ENCODE peak calls at places on chromosomes 12 and 14, in nine cellular contexts. One of them, this sample, is unnamed.
A peak's percentile ranks its signal among the peaks of the same experiment; 100 is the strongest.

GRCh38 chr14:54529811-54530210 is 20.1 kb downstream of the CGRRF1 start:
- DNase-seq in IMR-90: peak; percentile 68
- DNase-seq in body of pancreas: no peak
- DNase-seq in endothelial cell of umbilical vein: peak; percentile 90
- DNase-seq in upper lobe of left lung: no peak
- DNase-seq in transverse colon: peak; percentile 58
- DNase-seq in esophagus squamous epithelium: no peak
- DNase-seq in HCT116: no peak
- DNase-seq in testis: peak; percentile 28
- DNase-seq in this sample: no peak

GRCh38 chr14:53620890-53621289 is 335.7 kb downstream of the BMP4 start:
- DNase-seq in IMR-90: no peak
- DNase-seq in esophagus squamous epithelium: no peak
- DNase-seq in transverse colon: no peak
- DNase-seq in testis: no peak
- DNase-seq in endothelial cell of umbilical vein: no peak
- DNase-seq in upper lobe of left lung: no peak
- DNase-seq in body of pancreas: no peak
- DNase-seq in HCT116: no peak
- DNase-seq in this sample: no peak

GRCh38 chr12:10968765-10969456 is 17.8 kb downstream of the TAS2R50 start:
- DNase-seq in body of pancreas: peak; percentile 34
- DNase-seq in esophagus squamous epithelium: no peak
- DNase-seq in endothelial cell of umbilical vein: peak; percentile 81
- DNase-seq in HCT116: no peak
- DNase-seq in upper lobe of left lung: peak; percentile 47
- DNase-seq in transverse colon: no peak
- DNase-seq in IMR-90: peak; percentile 69
- DNase-seq in testis: peak; percentile 44
- DNase-seq in this sample: peak; percentile 45

GRCh38 chr14:101628471-101628966 is 67.2 kb downstream of the DIO3 start:
- DNase-seq in transverse colon: peak; percentile 76
- DNase-seq in HCT116: peak; percentile 31
- DNase-seq in upper lobe of left lung: peak; percentile 96
- DNase-seq in endothelial cell of umbilical vein: peak; percentile 59
- DNase-seq in testis: peak; percentile 90
- DNase-seq in body of pancreas: peak; percentile 76
- DNase-seq in IMR-90: peak; percentile 36
- DNase-seq in esophagus squamous epithelium: no peak
- DNase-seq in this sample: peak; percentile 70

GRCh38 chr14:105857816-105858675 is 331.7 kb downstream of the TMEM121 start:
- DNase-seq in body of pancreas: no peak
- DNase-seq in IMR-90: no peak
- DNase-seq in esophagus squamous epithelium: no peak
- DNase-seq in HCT116: no peak
- DNase-seq in upper lobe of left lung: peak; percentile 80
- DNase-seq in testis: peak; percentile 12
- DNase-seq in transverse colon: peak; percentile 7
- DNase-seq in endothelial cell of umbilical vein: no peak
- DNase-seq in this sample: no peak

GRCh38 chr12:3130053-3130805 is 53.0 kb downstream of the TSPAN9 start:
- DNase-seq in upper lobe of left lung: no peak
- DNase-seq in IMR-90: peak; percentile 19
- DNase-seq in transverse colon: no peak
- DNase-seq in esophagus squamous epithelium: no peak
- DNase-seq in body of pancreas: no peak
- DNase-seq in HCT116: no peak
- DNase-seq in endothelial cell of umbilical vein: peak; percentile 28
- DNase-seq in testis: no peak
- DNase-seq in this sample: no peak

GRCh38 chr14:103427485-103428443 is 42.5 kb downstream of the MARK3 start:
- DNase-seq in upper lobe of left lung: no peak
- DNase-seq in body of pancreas: no peak
- DNase-seq in endothelial cell of umbilical vein: peak; percentile 14
- DNase-seq in transverse colon: no peak
- DNase-seq in IMR-90: peak; percentile 85
- DNase-seq in testis: no peak
- DNase-seq in HCT116: no peak
- DNase-seq in esophagus squamous epithelium: no peak
- DNase-seq in this sample: peak; percentile 21

GRCh38 chr14:86796221-86797074 is 1196.5 kb downstream of the GALC start:
- DNase-seq in testis: no peak
- DNase-seq in esophagus squamous epithelium: no peak
- DNase-seq in upper lobe of left lung: no peak
- DNase-seq in body of pancreas: no peak
- DNase-seq in endothelial cell of umbilical vein: no peak
- DNase-seq in transverse colon: no peak
- DNase-seq in HCT116: no peak
- DNase-seq in IMR-90: peak; percentile 23
- DNase-seq in this sample: no peak

GRCh38 chr14:81176224-81176623 is 44.5 kb downstream of the GTF2A1 start:
- DNase-seq in upper lobe of left lung: no peak
- DNase-seq in esophagus squamous epithelium: no peak
- DNase-seq in IMR-90: no peak
- DNase-seq in testis: peak; percentile 43
- DNase-seq in HCT116: no peak
- DNase-seq in transverse colon: peak; percentile 33
- DNase-seq in endothelial cell of umbilical vein: no peak
- DNase-seq in body of pancreas: peak; percentile 20
- DNase-seq in this sample: peak; percentile 60

GRCh38 chr12:132491761-132492378 is 1.9 kb downstream of the FBRSL1 start:
- DNase-seq in body of pancreas: no peak
- DNase-seq in testis: no peak
- DNase-seq in upper lobe of left lung: peak; percentile 48
- DNase-seq in transverse colon: no peak
- DNase-seq in HCT116: no peak
- DNase-seq in IMR-90: no peak
- DNase-seq in endothelial cell of umbilical vein: no peak
- DNase-seq in esophagus squamous epithelium: no peak
- DNase-seq in this sample: no peak

GRCh38 chr12:43401096-43401495 is 150.9 kb downstream of the ADAMTS20 start:
- DNase-seq in endothelial cell of umbilical vein: no peak
- DNase-seq in esophagus squamous epithelium: no peak
- DNase-seq in testis: no peak
- DNase-seq in HCT116: no peak
- DNase-seq in body of pancreas: no peak
- DNase-seq in transverse colon: no peak
- DNase-seq in upper lobe of left lung: no peak
- DNase-seq in IMR-90: no peak
- DNase-seq in this sample: no peak

GRCh38 chr12:111596985-111597730 is 2.0 kb downstream of the ATXN2 start:
- DNase-seq in body of pancreas: peak; percentile 71
- DNase-seq in testis: peak; percentile 63
- DNase-seq in HCT116: peak; percentile 59
- DNase-seq in upper lobe of left lung: peak; percentile 47
- DNase-seq in endothelial cell of umbilical vein: peak; percentile 81
- DNase-seq in transverse colon: peak; percentile 68
- DNase-seq in IMR-90: peak; percentile 55
- DNase-seq in esophagus squamous epithelium: no peak
- DNase-seq in this sample: peak; percentile 67

GRCh38 chr12:111598637-111599458 is at the start of gene ATXN2:
- DNase-seq in IMR-90: no peak
- DNase-seq in testis: peak; percentile 71
- DNase-seq in transverse colon: peak; percentile 59
- DNase-seq in esophagus squamous epithelium: no peak
- DNase-seq in upper lobe of left lung: peak; percentile 94
- DNase-seq in body of pancreas: peak; percentile 64
- DNase-seq in HCT116: no peak
- DNase-seq in endothelial cell of umbilical vein: peak; percentile 46
- DNase-seq in this sample: peak; percentile 80

GRCh38 chr12:111597731-111598636 is 1.1 kb downstream of the ATXN2 start:
- DNase-seq in upper lobe of left lung: peak; percentile 90
- DNase-seq in IMR-90: no peak
- DNase-seq in testis: peak; percentile 54
- DNase-seq in HCT116: no peak
- DNase-seq in esophagus squamous epithelium: no peak
- DNase-seq in endothelial cell of umbilical vein: peak; percentile 31
- DNase-seq in transverse colon: peak; percentile 58
- DNase-seq in body of pancreas: peak; percentile 46
- DNase-seq in this sample: peak; percentile 68

GRCh38 chr12:111600296-111600562 is 1.1 kb upstream of the ATXN2 start:
- DNase-seq in testis: no peak
- DNase-seq in IMR-90: no peak
- DNase-seq in upper lobe of left lung: no peak
- DNase-seq in esophagus squamous epithelium: no peak
- DNase-seq in endothelial cell of umbilical vein: no peak
- DNase-seq in HCT116: no peak
- DNase-seq in transverse colon: no peak
- DNase-seq in body of pancreas: no peak
- DNase-seq in this sample: no peak

GRCh38 chr12:111599459-111600295 is 562 bp upstream of the ATXN2 start:
- DNase-seq in endothelial cell of umbilical vein: peak; percentile 89
- DNase-seq in body of pancreas: peak; percentile 84
- DNase-seq in upper lobe of left lung: peak; percentile 96
- DNase-seq in transverse colon: peak; percentile 93
- DNase-seq in esophagus squamous epithelium: peak; percentile 43
- DNase-seq in IMR-90: peak; percentile 95
- DNase-seq in testis: peak; percentile 93
- DNase-seq in HCT116: peak; percentile 86
- DNase-seq in this sample: peak; percentile 94
- TF ChIP-seq POLR2A in endothelial cell of umbilical vein: peak; percentile 81
- TF ChIP-seq POLR2A in body of pancreas: peak; percentile 66
- TF ChIP-seq POLR2A in upper lobe of left lung: peak; percentile 64
- TF ChIP-seq POLR2A in transverse colon: peak; percentile 84
- TF ChIP-seq POLR2A in esophagus squamous epithelium: no peak
- TF ChIP-seq POLR2A in IMR-90: peak; percentile 84
- TF ChIP-seq POLR2A in testis: no peak
- TF ChIP-seq POLR2A in HCT116: peak; percentile 63
- TF ChIP-seq POLR2A in this sample: no peak

DNA sequence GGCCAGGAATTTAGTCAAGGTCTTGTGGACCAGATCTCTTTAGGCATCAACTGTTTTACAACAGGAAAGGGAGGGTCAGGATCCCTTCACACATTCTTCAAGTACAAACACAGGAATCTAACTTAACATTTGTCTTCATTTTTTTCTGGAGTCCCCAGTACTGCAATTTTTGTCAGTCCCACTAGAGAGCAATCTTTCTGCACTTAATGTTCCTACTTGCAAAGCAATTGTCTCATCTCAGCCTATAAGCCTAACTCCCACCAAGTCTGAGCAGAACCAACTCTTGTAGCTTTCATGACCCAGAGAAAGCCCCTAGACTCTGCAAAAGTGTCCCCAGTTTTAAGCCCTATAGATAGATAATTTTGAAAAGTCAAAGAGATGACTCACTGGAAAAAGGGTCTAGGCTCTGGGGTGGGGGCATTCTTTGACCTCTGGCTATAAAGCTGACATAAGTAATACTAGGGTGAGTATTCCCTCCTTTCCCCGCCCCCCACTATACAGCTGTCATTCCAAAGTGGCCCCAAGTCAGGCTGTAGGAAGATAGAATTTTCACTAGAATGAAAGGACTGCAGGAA is 1.9 kb upstream of the ZBTB39 start:
- DNase-seq in transverse colon: no peak
- DNase-seq in endothelial cell of umbilical vein: peak; percentile 73
- DNase-seq in body of pancreas: no peak
- DNase-seq in IMR-90: peak; percentile 82
- DNase-seq in testis: no peak
- DNase-seq in upper lobe of left lung: no peak
- DNase-seq in esophagus squamous epithelium: no peak
- DNase-seq in HCT116: peak; percentile 52
- DNase-seq in this sample: no peak
- TF ChIP-seq CTCF in transverse colon: peak; percentile 72
- TF ChIP-seq CTCF in endothelial cell of umbilical vein: peak; percentile 41
- TF ChIP-seq CTCF in body of pancreas: no peak
- TF ChIP-seq CTCF in IMR-90: peak; percentile 89
- TF ChIP-seq CTCF in testis: peak; percentile 26
- TF ChIP-seq CTCF in upper lobe of left lung: peak; percentile 33
- TF ChIP-seq CTCF in esophagus squamous epithelium: peak; percentile 44
- TF ChIP-seq CTCF in HCT116: peak; percentile 79
- TF ChIP-seq CTCF in this sample: peak; percentile 37

DNA sequence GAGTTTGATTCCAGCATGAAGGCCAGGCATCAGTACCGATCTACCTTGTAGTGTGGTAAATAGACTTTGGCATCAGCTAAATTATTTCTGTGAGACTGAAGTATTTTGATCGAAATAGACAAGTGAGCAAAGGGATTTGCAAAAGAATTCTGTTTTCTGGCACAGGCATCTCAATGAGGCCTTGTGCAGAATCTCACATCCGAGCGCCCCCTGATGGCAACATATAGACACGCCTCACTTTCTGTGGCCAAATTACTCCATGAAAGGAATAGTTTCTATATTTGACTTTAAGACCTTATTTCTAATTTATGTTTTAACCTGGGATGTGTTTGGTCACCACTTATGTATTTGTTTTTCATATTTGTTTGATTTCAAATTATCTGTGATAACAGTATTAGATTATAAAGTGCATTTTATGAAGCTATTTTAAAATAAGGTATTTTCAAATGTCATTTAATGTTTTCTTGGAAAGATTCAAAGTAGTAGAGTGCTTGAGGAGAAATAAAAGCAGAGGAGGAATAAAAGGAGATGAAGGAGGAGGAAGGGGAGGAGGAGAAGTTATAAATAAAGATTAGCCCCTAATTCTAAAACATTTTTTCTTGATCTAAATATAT is 731.9 kb downstream of the NRXN3 start:
- DNase-seq in esophagus squamous epithelium: no peak
- DNase-seq in HCT116: no peak
- DNase-seq in testis: peak; percentile 69
- DNase-seq in upper lobe of left lung: no peak
- DNase-seq in IMR-90: peak; percentile 54
- DNase-seq in body of pancreas: peak; percentile 35
- DNase-seq in endothelial cell of umbilical vein: peak; percentile 44
- DNase-seq in transverse colon: peak; percentile 15
- DNase-seq in this sample: no peak
- H3K27ac ChIP-seq in esophagus squamous epithelium: no peak overlapping the region
- H3K27ac ChIP-seq in HCT116: no peak overlapping the region
- H3K27ac ChIP-seq in testis: no peak overlapping the region
- H3K27ac ChIP-seq in upper lobe of left lung: no peak overlapping the region
- H3K27ac ChIP-seq in IMR-90: no peak overlapping the region
- H3K27ac ChIP-seq in body of pancreas: no peak overlapping the region
- H3K27ac ChIP-seq in endothelial cell of umbilical vein: no peak overlapping the region
- H3K27ac ChIP-seq in transverse colon: no peak overlapping the region
- H3K27ac ChIP-seq in this sample: no peak overlapping the region

GRCh38 chr14:104655128-104655848 is 34.1 kb upstream of the INF2 start:
- DNase-seq in upper lobe of left lung: no peak
- DNase-seq in HCT116: no peak
- DNase-seq in esophagus squamous epithelium: no peak
- DNase-seq in testis: no peak
- DNase-seq in body of pancreas: no peak
- DNase-seq in endothelial cell of umbilical vein: no peak
- DNase-seq in transverse colon: no peak
- DNase-seq in IMR-90: no peak
- DNase-seq in this sample: no peak

GRCh38 chr14:104657563-104658324 is 31.7 kb upstream of the INF2 start:
- DNase-seq in transverse colon: no peak
- DNase-seq in upper lobe of left lung: no peak
- DNase-seq in endothelial cell of umbilical vein: no peak
- DNase-seq in esophagus squamous epithelium: no peak
- DNase-seq in body of pancreas: peak; percentile 88
- DNase-seq in IMR-90: no peak
- DNase-seq in HCT116: no peak
- DNase-seq in testis: no peak
- DNase-seq in this sample: no peak

GRCh38 chr14:104656014-104656714 is 33.3 kb upstream of the INF2 start:
- DNase-seq in testis: no peak
- DNase-seq in HCT116: no peak
- DNase-seq in endothelial cell of umbilical vein: no peak
- DNase-seq in body of pancreas: no peak
- DNase-seq in upper lobe of left lung: peak; percentile 65
- DNase-seq in esophagus squamous epithelium: no peak
- DNase-seq in transverse colon: no peak
- DNase-seq in IMR-90: no peak
- DNase-seq in this sample: no peak

GRCh38 chr14:104658325-104658712 is 31.1 kb upstream of the INF2 start:
- DNase-seq in esophagus squamous epithelium: no peak
- DNase-seq in upper lobe of left lung: no peak
- DNase-seq in IMR-90: no peak
- DNase-seq in testis: no peak
- DNase-seq in endothelial cell of umbilical vein: no peak
- DNase-seq in HCT116: no peak
- DNase-seq in transverse colon: no peak
- DNase-seq in body of pancreas: no peak
- DNase-seq in this sample: no peak

GRCh38 chr14:104657114-104657524 is 32.3 kb upstream of the INF2 start:
- DNase-seq in endothelial cell of umbilical vein: no peak
- DNase-seq in testis: no peak
- DNase-seq in body of pancreas: no peak
- DNase-seq in HCT116: no peak
- DNase-seq in IMR-90: no peak
- DNase-seq in esophagus squamous epithelium: no peak
- DNase-seq in transverse colon: no peak
- DNase-seq in upper lobe of left lung: no peak
- DNase-seq in this sample: no peak
- TF ChIP-seq POLR2A in endothelial cell of umbilical vein: no peak
- TF ChIP-seq POLR2A in testis: no peak
- TF ChIP-seq POLR2A in body of pancreas: no peak
- TF ChIP-seq POLR2A in HCT116: no peak
- TF ChIP-seq POLR2A in IMR-90: no peak
- TF ChIP-seq POLR2A in esophagus squamous epithelium: no peak
- TF ChIP-seq POLR2A in transverse colon: no peak
- TF ChIP-seq POLR2A in upper lobe of left lung: no peak
- TF ChIP-seq POLR2A in this sample: no peak